ENCODE peak calls at places on chromosomes 12 and 14, in nine cellular contexts. N, G, W, U, C, F, L, P and M are unnamed samples.

GRCh38 chr14:77638738-77639137 is 22.3 kb upstream of the SPTLC2 start:
- DNase-seq in U (no peak), W (no peak), F (no peak), G (no peak), N (peak), C (no peak), L (no peak), P (no peak), M (no peak)

GRCh38 chr12:93347054-93347786 is 30.5 kb upstream of the NUDT4 start:
- DNase-seq in F (no peak), L (no peak), U (no peak), W (no peak), P (no peak), N (no peak), C (no peak), G (peak), M (no peak)

GRCh38 chr14:55701638-55702037 is 121.6 kb downstream of the KTN1 start:
- DNase-seq in U (no peak), C (no peak), W (no peak), L (no peak), N (peak), G (no peak), F (no peak), P (no peak), M (no peak)

GRCh38 chr12:34219046-34219770 is 196.9 kb downstream of the ALG10 start:
- DNase-seq in U (peak), N (no peak), F (no peak), C (no peak), W (no peak), P (no peak), L (no peak), G (no peak), M (no peak)

GRCh38 chr12:16435875-16436554 is 88.6 kb downstream of the MGST1 start:
- DNase-seq in C (no peak), U (no peak), N (no peak), W (no peak), P (no peak), F (no peak), L (no peak), G (no peak), M (no peak)

GRCh38 chr14:35394326-35394725 is 10.2 kb downstream of the NFKBIA start:
- DNase-seq in N (no peak), G (no peak), C (no peak), L (no peak), W (no peak), P (no peak), F (no peak), U (no peak), M (no peak)

GRCh38 chr12:23816394-23816851 is 133.0 kb downstream of the SOX5 start:
- DNase-seq in P (no peak), L (no peak), N (no peak), W (no peak), G (no peak), C (no peak), F (no peak), U (no peak), M (no peak)

GRCh38 chr12:11973396-11973795 is 97.3 kb upstream of the BCL2L14 start:
- DNase-seq in N (no peak), F (no peak), U (no peak), W (no peak), L (no peak), P (no peak), G (no peak), C (no peak), M (no peak)

GRCh38 chr12:49345048-49345839 is 1.4 kb upstream of the DNAJC22 start:
- DNase-seq in L (no peak), C (no peak), N (no peak), W (no peak), U (no peak), P (no peak), G (peak), F (no peak), M (no peak)

GRCh38 chr12:44839785-44840184 is 36.3 kb downstream of the NELL2 start:
- DNase-seq in L (no peak), G (no peak), U (no peak), N (no peak), W (no peak), F (no peak), P (no peak), C (no peak), M (no peak)

GRCh38 chr12:62785941-62786559 is 148.9 kb downstream of the PPM1H start:
- DNase-seq in W (peak), G (peak), C (no peak), P (no peak), L (no peak), U (no peak), N (peak), F (peak), M (no peak)

GRCh38 chr14:29805415-29806123 is 122.1 kb downstream of the PRKD1 start:
- DNase-seq in F (peak), P (no peak), W (peak), C (no peak), L (no peak), G (peak), U (no peak), N (peak), M (peak)

GRCh38 chr12:15620726-15621125 is 168.5 kb downstream of the EPS8 start:
- DNase-seq in C (no peak), L (no peak), W (no peak), P (no peak), G (no peak), N (no peak), F (no peak), U (no peak), M (no peak)

GRCh38 chr12:105617141-105617540 is 286.6 kb downstream of the C12orf75 start:
- DNase-seq in L (no peak), F (no peak), C (no peak), P (no peak), W (no peak), G (no peak), U (no peak), N (no peak), M (no peak)

GRCh38 chr12:65891219-65891618 is 66.9 kb downstream of the HMGA2 start:
- DNase-seq in U (no peak), F (no peak), P (no peak), L (no peak), G (peak), N (no peak), C (no peak), W (no peak), M (no peak)

GRCh38 chr14:71165121-71165574 is 257.9 kb downstream of the PCNX1 start:
- DNase-seq in L (no peak), F (no peak), U (no peak), W (no peak), C (no peak), N (peak), P (no peak), G (no peak), M (no peak)

GRCh38 chr12:47071241-47071852 is 8.1 kb upstream of the PCED1B start:
- DNase-seq in C (no peak), U (peak), W (no peak), L (no peak), F (no peak), P (no peak), G (peak), N (no peak), M (no peak)

GRCh38 chr12:38956337-38956736 is 50.9 kb upstream of the CPNE8 start:
- DNase-seq in F (no peak), U (no peak), G (no peak), W (no peak), N (peak), C (no peak), L (no peak), P (no peak), M (no peak)

GRCh38 chr14:104075530-104076151 is 9.9 kb upstream of the ASPG start:
- DNase-seq in L (no peak), N (no peak), U (no peak), F (no peak), G (peak), C (no peak), W (no peak), P (no peak), M (no peak)